ENCODE peak calls at places on chromosomes 4 and X, in five cellular contexts. J is WTC11, F is fibroblast of lung, L is A549, A is H9. M is an unnamed sample.

GRCh38 chrX:39894626-39895025 is 203.1 kb downstream of the BCOR start:
- DNase-seq in L (peak; percentile 16), A (no peak), J (no peak), F (no peak), M (no peak)

GRCh38 chr4:27251788-27252187 is 391.1 kb downstream of the STIM2 start:
- DNase-seq in J (no peak), L (no peak), F (no peak), A (no peak), M (no peak)

GRCh38 chrX:56618250-56618649 is 54.8 kb downstream of the UBQLN2 start:
- DNase-seq in F (no peak), A (no peak), L (no peak), J (no peak), M (no peak)

GRCh38 chr4:25449688-25450087 is 72.6 kb downstream of the ANAPC4 start:
- DNase-seq in F (no peak), J (no peak), L (no peak), A (no peak), M (no peak)

GRCh38 chr4:10086506-10087120 is 30.0 kb downstream of the WDR1 start:
- DNase-seq in J (no peak), A (no peak), F (no peak), L (no peak), M (no peak)

GRCh38 chrX:29348288-29348687 is 761.0 kb downstream of the IL1RAPL1 start:
- DNase-seq in J (no peak), L (no peak), F (no peak), A (no peak), M (no peak)

GRCh38 chr4:159367421-159368105 is 264.7 kb downstream of the RAPGEF2 start:
- DNase-seq in F (no peak), A (no peak), L (no peak), J (no peak), M (no peak)

GRCh38 chrX:84415155-84415554 is 87.1 kb downstream of the HDX start:
- DNase-seq in A (no peak), L (no peak), J (no peak), F (no peak), M (no peak)

GRCh38 chr4:22238742-22239141 is 277.1 kb downstream of the ADGRA3 start:
- DNase-seq in J (peak; percentile 38), F (no peak), L (peak; percentile 4), A (peak; percentile 48), M (peak; percentile 8)

GRCh38 chr4:70183168-70183939 is 12.2 kb upstream of the ODAM start:
- DNase-seq in F (peak; percentile 23), L (peak; percentile 57), A (peak; percentile 42), J (peak; percentile 35), M (peak; percentile 50)

GRCh38 chr4:136939781-136940180 is 592.5 kb downstream of the PCDH18 start:
- DNase-seq in L (no peak), A (no peak), J (no peak), F (no peak), M (no peak)

GRCh38 chr4:38069271-38069760 is 109.1 kb downstream of the PTTG2 start:
- DNase-seq in J (peak; percentile 53), L (peak; percentile 71), F (peak; percentile 86), A (peak; percentile 65), M (peak; percentile 32)
- TF ChIP-seq CTCF in J (peak; percentile 13), L (peak; percentile 56), F (peak; percentile 63), A (peak; percentile 71), M (peak; percentile 24)

GRCh38 chrX:47854474-47854873 is 17.8 kb downstream of the ZNF81 start:
- DNase-seq in L (no peak), J (peak; percentile 29), A (peak; percentile 34), F (no peak), M (peak; percentile 12)
- TF ChIP-seq CTCF in L (no peak), J (no peak), A (peak; percentile 62), F (peak; percentile 50), M (peak; percentile 19)

DNA sequence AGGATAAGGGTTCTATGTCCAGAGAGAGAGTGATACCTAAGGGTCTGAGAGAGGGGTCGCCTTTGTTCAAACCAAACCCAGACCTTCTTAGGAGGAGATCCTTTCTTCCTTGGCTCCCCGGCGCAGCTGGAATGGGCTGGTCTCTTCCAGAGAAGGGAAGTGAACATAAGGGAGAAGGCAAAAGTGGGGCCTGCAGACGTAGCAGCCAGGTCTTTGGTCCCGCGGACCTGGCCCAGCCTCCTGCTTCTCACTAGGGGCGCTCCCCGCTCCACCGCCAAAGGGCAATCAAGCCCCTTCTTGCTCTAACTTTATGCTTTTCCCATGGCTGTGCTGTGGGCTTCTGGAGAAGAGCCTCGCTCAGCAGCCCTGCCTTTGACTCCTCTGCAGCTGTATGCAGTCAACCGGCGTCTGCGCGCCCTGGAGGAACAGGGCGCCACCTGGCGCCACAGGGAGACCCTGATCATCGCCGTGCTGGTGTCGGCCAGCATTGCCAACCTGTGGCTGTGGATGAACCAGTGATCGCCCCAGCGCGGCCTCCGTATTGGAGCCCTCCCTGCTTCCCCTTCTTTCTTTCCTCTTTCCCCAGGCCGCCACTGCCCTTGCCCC is 6.5 kb downstream of the FATE1 start:
- DNase-seq in J (peak; percentile 71), F (peak; percentile 4), A (peak; percentile 82), L (peak; percentile 12), M (peak; percentile 62)
- TF ChIP-seq CTCF in J (no peak), F (no peak), A (peak; percentile 67), L (peak; percentile 13), M (peak; percentile 52)

DNA sequence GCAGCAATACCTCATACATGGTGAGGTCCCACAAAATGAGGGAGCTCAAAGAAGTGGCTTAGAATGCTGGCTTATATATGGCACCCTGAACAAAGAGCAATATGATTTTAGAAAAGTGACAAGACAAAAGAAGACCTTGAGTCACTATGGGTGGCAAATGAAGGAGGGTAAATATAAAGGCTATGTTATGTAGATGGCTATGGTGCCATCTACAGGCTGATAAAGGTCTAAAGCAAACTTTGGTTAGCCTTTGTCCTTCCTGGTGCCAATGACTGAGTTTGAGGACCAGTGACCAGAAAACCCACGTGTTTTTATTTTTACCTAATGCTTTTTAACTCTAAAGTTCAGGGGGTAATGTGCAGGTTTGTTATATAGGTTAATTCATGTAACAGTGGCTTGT is 151.8 kb downstream of the CCNG2 start:
- DNase-seq in J (no peak), A (no peak), L (peak; percentile 24), F (peak; percentile 16), M (no peak)
- TF ChIP-seq CTCF in J (no peak), A (peak; percentile 73), L (peak; percentile 40), F (peak; percentile 41), M (peak; percentile 41)

GRCh38 chr4:101784957-101785356 is 5.6 kb upstream of the BANK1 start:
- DNase-seq in A (no peak), L (no peak), F (no peak), J (no peak), M (no peak)
- TF ChIP-seq CTCF in A (no peak), L (no peak), F (no peak), J (no peak), M (no peak)

GRCh38 chrX:87578978-87579377 is 61.4 kb downstream of the KLHL4 start:
- DNase-seq in L (no peak), J (no peak), A (no peak), F (no peak), M (no peak)
- TF ChIP-seq CTCF in L (no peak), J (no peak), A (peak; percentile 64), F (peak; percentile 47), M (no peak)

GRCh38 chr4:169583563-169583962 is 28.8 kb downstream of the NEK1 start:
- DNase-seq in A (no peak), F (peak; percentile 13), J (no peak), L (no peak), M (no peak)

GRCh38 chr4:169582706-169583105 is 29.7 kb downstream of the NEK1 start:
- DNase-seq in F (peak; percentile 29), L (no peak), A (no peak), J (no peak), M (no peak)

DNA sequence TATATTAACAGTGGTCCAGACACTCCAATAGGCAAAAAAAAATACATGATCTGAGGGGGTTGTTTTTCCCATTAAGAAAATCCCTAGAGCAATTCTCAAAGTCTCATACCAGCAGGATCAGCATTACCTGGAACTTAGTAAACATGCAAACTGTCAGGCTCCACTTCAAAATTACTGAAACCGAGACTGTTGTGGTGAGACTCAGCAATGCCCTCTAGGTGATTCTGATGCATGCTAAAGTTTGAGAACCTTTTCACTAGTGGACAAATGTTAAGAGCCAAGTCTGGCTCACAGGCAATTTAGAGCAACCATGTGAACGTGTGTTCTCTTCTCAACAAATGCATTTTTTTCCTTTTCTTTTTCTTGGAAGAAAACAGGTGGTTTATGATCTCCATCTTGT is 30.2 kb downstream of the NEK1 start:
- DNase-seq in A (no peak), L (no peak), J (no peak), F (no peak), M (no peak)
- TF ChIP-seq CTCF in A (no peak), L (no peak), J (no peak), F (no peak), M (no peak)

GRCh38 chrX:108945883-108946523 is 209.6 kb upstream of the IRS4 start:
- DNase-seq in F (no peak), J (no peak), L (no peak), A (no peak), M (no peak)
- TF ChIP-seq CTCF in F (no peak), J (no peak), L (no peak), A (peak; percentile 21), M (no peak)

GRCh38 chr4:46270986-46271596 is 118.8 kb downstream of the GABRA2 start:
- DNase-seq in L (peak; percentile 2), J (no peak), F (peak; percentile 3), A (no peak), M (no peak)
- TF ChIP-seq CTCF in L (no peak), J (no peak), F (peak; percentile 47), A (peak; percentile 49), M (peak; percentile 27)

M was measured in nephron progenitor cell.